ENCODE peak calls at places on chromosomes 1 and 21, in four cellular contexts. X, I, T and J are unnamed samples.

GRCh38 chr21:23963454-23963853 is 1643.8 kb downstream of the MRPL39 start:
- DNase-seq in X (no peak), I (no peak), T (peak), J (no peak)

GRCh38 chr1:21869620-21870121 is 57.6 kb downstream of the LDLRAD2 start:
- DNase-seq in I (peak), X (no peak), T (peak), J (peak)

GRCh38 chr1:24339996-24340395 is 20.8 kb downstream of the GRHL3 start:
- DNase-seq in I (no peak), T (no peak), X (no peak), J (no peak)

GRCh38 chr1:117652421-117652820 is 46.6 kb downstream of the TENT5C start:
- DNase-seq in T (peak), I (no peak), X (no peak), J (no peak)

GRCh38 chr1:212858461-212859265 is 588 bp downstream of the FLVCR1 start:
- DNase-seq in I (peak), T (peak), X (peak), J (peak)

GRCh38 chr1:8364528-8365442 is 46.9 kb downstream of the SLC45A1 start:
- DNase-seq in X (no peak), T (no peak), I (no peak), J (no peak)

GRCh38 chr1:98991127-98992003 is 13.3 kb downstream of the PLPPR5 start:
- DNase-seq in X (peak), T (peak), I (peak), J (peak)

GRCh38 chr1:155091071-155092051 is 12.7 kb downstream of the EFNA3 start:
- DNase-seq in T (peak), I (peak), X (peak), J (peak)

GRCh38 chr1:226723640-226724532 is 15.2 kb downstream of the ITPKB start:
- DNase-seq in X (no peak), I (peak), T (peak), J (peak)

GRCh38 chr1:38489844-38490270 is 369.7 kb downstream of the RRAGC start:
- DNase-seq in I (peak), X (peak), T (peak), J (no peak)

GRCh38 chr1:59672851-59673574 is 141.7 kb upstream of the HOOK1 start:
- DNase-seq in T (peak), X (no peak), I (peak), J (peak)

GRCh38 chr1:85502625-85503083 is 37.7 kb upstream of the DDAH1 start:
- DNase-seq in I (peak), T (peak), X (peak), J (peak)

GRCh38 chr1:159015440-159015909 is 5.8 kb downstream of the IFI16 start:
- DNase-seq in T (peak), I (peak), X (peak), J (peak)

GRCh38 chr1:223378754-223379153 is 14.5 kb upstream of the CCDC185 start:
- DNase-seq in X (no peak), I (no peak), T (no peak), J (no peak)

GRCh38 chr1:200260587-200261335 is 149.1 kb downstream of the ZNF281 start:
- DNase-seq in X (no peak), T (no peak), I (peak), J (peak)

GRCh38 chr1:844472-845026 is 79.2 kb upstream of the SAMD11 start:
- DNase-seq in T (no peak), X (no peak), I (no peak), J (no peak)

GRCh38 chr1:179366093-179366800 is 476 bp downstream of the AXDND1 start:
- DNase-seq in X (no peak), T (peak), I (peak), J (peak)

GRCh38 chr1:170959385-170959784 is 24.1 kb downstream of the MROH9 start:
- DNase-seq in T (peak), X (no peak), I (peak), J (no peak)

GRCh38 chr1:225449261-225449660 is 21.4 kb upstream of the LBR start:
- DNase-seq in I (no peak), X (no peak), T (peak), J (no peak)